ENCODE peak calls at places on chromosomes 16 and 17, in four cellular contexts. L, Y, I and P are unnamed samples.

GRCh38 chr17:72592242-72592966 is 471.6 kb downstream of the SOX9 start:
- DNase-seq in I (peak), L (peak), Y (peak), P (peak)

GRCh38 chr16:87324411-87325275 is 7.5 kb upstream of the C16orf95 start:
- DNase-seq in I (no peak), Y (no peak), L (peak), P (peak)

GRCh38 chr16:13150181-13150885 is 248.9 kb downstream of the SHISA9 start:
- DNase-seq in L (no peak), Y (no peak), I (no peak), P (no peak)

GRCh38 chr17:15947331-15947730 is 2.4 kb downstream of the ADORA2B start:
- DNase-seq in I (no peak), L (no peak), Y (no peak), P (no peak)

GRCh38 chr17:83062818-83063671 is 16.4 kb upstream of the METRNL start:
- DNase-seq in L (no peak), Y (no peak), I (no peak), P (no peak)

GRCh38 chr17:29116652-29117439 is 63.4 kb downstream of the MYO18A start:
- DNase-seq in Y (peak), L (peak), I (peak), P (peak)

GRCh38 chr17:74417178-74418045 is 14.5 kb upstream of the GPRC5C start:
- DNase-seq in L (peak), I (no peak), Y (no peak), P (peak)

GRCh38 chr17:17837380-17837821 is 615 bp upstream of the SREBF1 start:
- DNase-seq in Y (no peak), L (peak), I (peak), P (no peak)

GRCh38 chr17:53548252-53548651 is 274.5 kb upstream of the KIF2B start:
- DNase-seq in I (no peak), Y (no peak), L (no peak), P (no peak)

GRCh38 chr16:19417640-19418039 is at the start of gene TMC5:
- DNase-seq in L (no peak), Y (no peak), I (no peak), P (no peak)

GRCh38 chr16:83100679-83101078 is 473.9 kb downstream of the CDH13 start:
- DNase-seq in Y (no peak), I (no peak), L (no peak), P (no peak)

GRCh38 chr16:46673320-46674013 is 15.5 kb downstream of the VPS35 start:
- DNase-seq in L (peak), Y (no peak), I (peak), P (peak)

GRCh38 chr16:49464877-49465504 is 91.4 kb downstream of the C16orf78 start:
- DNase-seq in Y (no peak), I (no peak), L (no peak), P (peak)

GRCh38 chr16:58652741-58653140 is 23.1 kb upstream of the CNOT1 start:
- DNase-seq in L (no peak), Y (no peak), I (no peak), P (no peak)

GRCh38 chr17:82528484-82529265 is 9.1 kb downstream of the FOXK2 start:
- DNase-seq in I (peak), Y (no peak), L (peak), P (no peak)

GRCh38 chr16:3637371-3637923 is 17.0 kb upstream of the DNASE1 start:
- DNase-seq in I (no peak), L (no peak), Y (no peak), P (peak)

GRCh38 chr16:78278047-78278446 is 178.6 kb downstream of the WWOX start:
- DNase-seq in Y (no peak), L (no peak), I (no peak), P (no peak)

GRCh38 chr17:21532763-21533385 is 156.7 kb downstream of the KCNJ12 start:
- DNase-seq in I (no peak), L (no peak), Y (no peak), P (no peak)

GRCh38 chr16:80899804-80900592 is 95.6 kb upstream of the CDYL2 start:
- DNase-seq in L (no peak), I (peak), Y (no peak), P (no peak)
- TF ChIP-seq CTCF in L (no peak), I (no peak), Y (no peak), P (no peak)

DNA sequence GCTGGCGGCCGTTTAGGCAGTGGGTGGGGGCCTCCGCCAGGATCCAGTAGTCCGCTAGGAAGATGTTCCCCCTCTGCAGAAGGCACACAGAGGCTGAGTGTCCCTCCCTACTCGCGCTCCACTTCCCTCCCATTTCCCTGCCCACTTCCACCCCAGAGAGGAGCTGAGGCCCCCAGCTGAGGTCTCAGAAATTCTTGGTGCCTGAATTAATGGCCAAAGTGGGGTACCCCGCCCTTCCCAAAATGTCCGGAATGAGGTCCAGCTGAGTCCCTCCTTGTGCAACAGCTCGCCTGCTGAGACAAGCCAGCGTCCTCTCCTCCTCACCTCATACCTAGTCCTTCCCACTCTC is 7.9 kb downstream of the ALOXE3 start:
- DNase-seq in I (no peak), Y (no peak), L (no peak), P (no peak)
- TF ChIP-seq CTCF in I (no peak), Y (no peak), L (no peak), P (no peak)

DNA sequence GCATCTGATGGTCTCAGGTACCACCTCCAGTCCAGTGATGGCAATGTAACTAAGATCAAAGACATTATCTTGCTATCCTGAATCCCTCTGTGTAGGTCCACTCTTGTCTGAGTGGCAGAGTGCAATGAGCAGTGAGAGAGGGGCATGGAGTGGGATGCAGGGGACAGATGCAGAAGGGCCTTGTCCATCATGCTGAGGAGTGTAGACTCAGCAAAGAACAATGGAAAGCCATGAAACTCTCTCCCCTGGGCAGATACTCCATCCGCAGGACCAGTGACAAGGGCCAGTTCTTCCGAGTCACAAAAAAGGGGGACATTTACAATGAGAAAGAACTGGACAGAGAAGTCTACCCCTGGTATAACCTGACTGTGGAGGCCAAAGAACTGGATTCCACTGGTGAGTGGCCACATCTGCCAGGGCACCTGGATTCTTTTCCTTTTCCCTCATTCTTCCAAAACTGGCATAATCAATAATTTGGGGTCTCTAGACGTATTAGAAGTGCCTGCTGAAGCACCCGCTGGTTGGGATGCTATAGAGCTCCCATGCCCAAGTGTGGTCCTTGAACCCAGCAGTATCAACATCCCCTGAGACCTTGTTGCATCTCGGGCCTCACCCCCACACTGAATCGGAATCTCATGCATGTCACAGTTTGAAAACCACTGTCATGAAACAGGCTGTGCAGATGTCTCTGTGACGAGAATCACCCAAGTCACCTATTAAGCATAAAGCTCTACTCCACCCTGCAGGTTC is 29.5 kb downstream of the CDH5 start:
- DNase-seq in L (no peak), Y (no peak), I (no peak), P (no peak)
- TF ChIP-seq CTCF in L (no peak), Y (no peak), I (no peak), P (no peak)

GRCh38 chr17:2412561-2413021 is 11.7 kb upstream of the MNT start:
- DNase-seq in L (no peak), I (peak), Y (no peak), P (no peak)
- TF ChIP-seq CTCF in L (peak), I (peak), Y (no peak), P (no peak)

GRCh38 chr17:46977348-46977747 is 1.7 kb downstream of the RPRML start:
- DNase-seq in L (peak), Y (no peak), I (no peak), P (no peak)
- TF ChIP-seq CTCF in L (peak), Y (no peak), I (peak), P (no peak)

GRCh38 chr17:42878123-42878880 is 22.3 kb upstream of the G6PC1 start:
- DNase-seq in I (no peak), Y (no peak), L (no peak), P (no peak)
- TF ChIP-seq CTCF in I (no peak), Y (no peak), L (no peak), P (no peak)

GRCh38 chr16:57636184-57636583 is 7.8 kb downstream of the ADGRG1 start:
- DNase-seq in L (no peak), I (no peak), Y (no peak), P (no peak)

GRCh38 chr16:57637965-57638364 is 9.5 kb downstream of the ADGRG1 start:
- DNase-seq in L (no peak), Y (no peak), I (no peak), P (no peak)

GRCh38 chr16:57638381-57638780 is 10.0 kb downstream of the ADGRG1 start:
- DNase-seq in L (no peak), Y (no peak), I (no peak), P (no peak)

GRCh38 chr16:57637020-57637419 is 8.6 kb downstream of the ADGRG1 start:
- DNase-seq in Y (no peak), L (no peak), I (no peak), P (no peak)

DNA sequence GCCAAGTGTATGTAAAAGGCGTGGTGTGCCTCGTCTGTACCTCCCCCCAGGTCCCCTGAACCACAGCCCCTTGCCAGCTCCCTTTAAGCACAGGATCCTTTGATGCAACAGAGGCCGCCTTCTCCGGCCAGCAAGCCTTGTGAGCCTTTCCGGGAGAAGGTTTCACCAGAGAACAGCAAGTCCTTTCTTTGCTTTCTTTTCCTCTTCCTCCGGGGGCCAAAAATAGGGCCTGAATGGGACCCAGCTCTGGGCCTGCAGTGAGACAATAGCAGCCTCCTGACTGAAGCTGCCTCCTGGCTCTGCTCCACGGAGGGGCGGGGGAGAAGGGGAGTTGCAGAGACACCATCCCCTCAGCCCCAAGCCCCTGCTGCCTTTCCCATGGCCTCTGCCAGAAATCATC is 9.0 kb downstream of the ADGRG1 start:
- DNase-seq in L (no peak), I (no peak), Y (no peak), P (no peak)
- TF ChIP-seq CTCF in L (no peak), I (no peak), Y (no peak), P (no peak)

GRCh38 chr16:68364601-68364998 is 53.8 kb downstream of the PRMT7 start:
- DNase-seq in I (no peak), L (no peak), Y (no peak), P (no peak)
- TF ChIP-seq CTCF in I (peak), L (no peak), Y (peak), P (no peak)

GRCh38 chr16:30797670-30798309 is 10.8 kb upstream of the ZNF629 start:
- DNase-seq in I (no peak), L (no peak), Y (no peak), P (no peak)
- TF ChIP-seq CTCF in I (no peak), L (no peak), Y (no peak), P (no peak)